ENCODE peak calls at places on chromosomes 6 and 20, in ten cellular contexts. H is SK-N-SH, T is upper lobe of right lung, L is astrocyte of the cerebellum, R is gastrocnemius medialis, O is body of pancreas, K is left ventricle myocardium inferior, S is A549, E is left lung, C is dorsolateral prefrontal cortex. N is an unnamed sample.

GRCh38 chr6:142822882-142823578 is 121.9 kb downstream of the HIVEP2 start:
- DNase-seq in L (no peak), O (no peak), S (peak), E (peak), H (peak), K (no peak), T (no peak), R (no peak), C (no peak), N (no peak)

GRCh38 chr6:3284436-3284876 is 25.7 kb downstream of the PSMG4 start:
- DNase-seq in E (no peak), H (peak), O (no peak), C (peak), T (peak), R (peak), L (no peak), S (no peak), K (no peak), N (no peak)

GRCh38 chr20:43750774-43751166 is 24.0 kb upstream of the GTSF1L start:
- DNase-seq in S (no peak), H (no peak), K (no peak), E (no peak), T (no peak), O (no peak), R (no peak), L (no peak), C (no peak), N (no peak)

GRCh38 chr6:67497749-67498148 is 1137.3 kb upstream of the ADGRB3 start:
- DNase-seq in R (no peak), E (no peak), O (no peak), T (no peak), C (no peak), K (no peak), H (no peak), S (no peak), L (no peak), N (no peak)

GRCh38 chr20:41094656-41095055 is 42.7 kb upstream of the PLCG1 start:
- DNase-seq in L (no peak), H (no peak), C (no peak), O (no peak), S (no peak), E (no peak), K (no peak), T (no peak), R (no peak), N (no peak)

GRCh38 chr20:62805365-62805710 is 703 bp downstream of the OGFR start:
- DNase-seq in L (no peak), R (no peak), T (no peak), E (no peak), O (no peak), C (no peak), S (no peak), H (peak), K (no peak), N (no peak)

GRCh38 chr20:38499366-38499765 is 26.7 kb downstream of the RALGAPB start:
- DNase-seq in L (no peak), O (no peak), C (no peak), T (no peak), H (no peak), K (no peak), S (no peak), E (no peak), R (no peak), N (no peak)

GRCh38 chr6:19737968-19738367 is 99.2 kb upstream of the ID4 start:
- DNase-seq in O (no peak), S (no peak), R (no peak), E (no peak), L (no peak), T (no peak), C (no peak), K (no peak), H (no peak), N (no peak)

GRCh38 chr20:24693466-24694156 is 224.2 kb downstream of the SYNDIG1 start:
- DNase-seq in L (no peak), E (no peak), T (peak), S (no peak), K (no peak), H (peak), O (no peak), C (no peak), R (no peak), N (no peak)

GRCh38 chr20:42401598-42401997 is 783.4 kb upstream of the CHD6 start:
- DNase-seq in T (no peak), H (no peak), E (no peak), S (no peak), O (no peak), K (no peak), C (no peak), L (no peak), R (no peak), N (no peak)

GRCh38 chr6:143405381-143406154 is 44.9 kb downstream of the ADAT2 start:
- DNase-seq in R (no peak), C (no peak), E (no peak), K (no peak), O (no peak), L (peak), S (no peak), T (no peak), H (no peak), N (no peak)

GRCh38 chr6:104019075-104019474 is 840.6 kb downstream of the HACE1 start:
- DNase-seq in O (no peak), S (no peak), T (peak), C (no peak), H (no peak), K (no peak), R (no peak), E (peak), L (no peak), N (no peak)

GRCh38 chr20:19658137-19658536 is 99.9 kb upstream of the RIN2 start:
- DNase-seq in L (no peak), H (no peak), S (no peak), C (no peak), K (no peak), O (no peak), T (peak), R (no peak), E (no peak), N (no peak)

GRCh38 chr20:34426026-34426425 is 63.0 kb downstream of the ITCH start:
- DNase-seq in H (no peak), T (no peak), R (no peak), L (no peak), C (no peak), K (no peak), E (no peak), O (no peak), S (no peak), N (no peak)

GRCh38 chr6:146337376-146337775 is 206.3 kb upstream of the RAB32 start:
- DNase-seq in T (no peak), S (no peak), R (no peak), H (no peak), C (no peak), O (no peak), E (no peak), L (no peak), K (no peak), N (no peak)

GRCh38 chr6:163711615-163712568 is 297.4 kb downstream of the QKI start:
- DNase-seq in K (peak), L (no peak), E (no peak), S (peak), T (peak), R (peak), H (peak), O (peak), C (peak), N (no peak)

GRCh38 chr20:62708591-62709536 is at the start of gene NTSR1:
- DNase-seq in E (peak), H (no peak), R (no peak), S (no peak), T (no peak), K (no peak), C (no peak), L (no peak), O (no peak), N (no peak)

GRCh38 chr6:151317206-151317994 is 74.0 kb downstream of the ZBTB2 start:
- DNase-seq in O (no peak), R (no peak), H (no peak), L (peak), T (no peak), C (no peak), S (peak), K (no peak), E (no peak), N (no peak)

GRCh38 chr6:126632271-126632670 is 292.4 kb downstream of the CENPW start:
- DNase-seq in K (no peak), T (no peak), R (no peak), C (no peak), H (no peak), E (no peak), L (no peak), O (no peak), S (no peak), N (no peak)

GRCh38 chr20:10856237-10856636 is 182.4 kb upstream of the JAG1 start:
- DNase-seq in H (no peak), S (no peak), L (no peak), O (no peak), T (no peak), C (no peak), R (no peak), K (no peak), E (no peak), N (no peak)

GRCh38 chr6:7615611-7616383 is 25.8 kb downstream of the SNRNP48 start:
- DNase-seq in S (peak), R (no peak), T (no peak), E (no peak), H (peak), C (no peak), L (peak), K (no peak), O (peak), N (peak)

GRCh38 chr6:63899550-63899949 is 263.9 kb downstream of the PHF3 start:
- DNase-seq in E (no peak), H (no peak), C (no peak), O (no peak), R (peak), L (no peak), S (no peak), K (no peak), T (no peak), N (no peak)

GRCh38 chr6:156943167-156943566 is 166.0 kb downstream of the ARID1B start:
- DNase-seq in S (no peak), C (no peak), O (no peak), H (no peak), K (no peak), L (peak), T (no peak), E (no peak), R (no peak), N (no peak)
- TF ChIP-seq CTCF in S (no peak), C (no peak), O (no peak), H (peak), K (no peak), L (peak), T (no peak), E (no peak), R (peak), N (no peak)

GRCh38 chr6:148343383-148343782 is 745 bp downstream of the SASH1 start:
- DNase-seq in R (no peak), K (no peak), C (no peak), T (no peak), L (no peak), H (no peak), O (no peak), S (no peak), E (no peak), N (no peak)
- TF ChIP-seq CTCF in R (no peak), K (peak), C (peak), T (peak), L (no peak), H (no peak), O (no peak), S (no peak), E (no peak), N (peak)

GRCh38 chr6:157322792-157323113 is 566 bp downstream of the TMEM242 start:
- DNase-seq in T (no peak), E (no peak), K (no peak), R (no peak), H (no peak), L (no peak), C (no peak), S (no peak), O (no peak), N (no peak)

GRCh38 chr6:157325069-157325805 is 1.9 kb upstream of the TMEM242 start:
- DNase-seq in E (no peak), O (no peak), H (no peak), C (no peak), K (no peak), T (no peak), L (no peak), R (no peak), S (no peak), N (no peak)

GRCh38 chr6:157326979-157327378 is 3.7 kb upstream of the TMEM242 start:
- DNase-seq in E (no peak), H (no peak), O (no peak), T (no peak), K (no peak), C (no peak), L (no peak), S (no peak), R (no peak), N (no peak)

GRCh38 chr6:157323924-157324276 is 581 bp upstream of the TMEM242 start:
- DNase-seq in R (peak), K (peak), E (peak), S (peak), C (peak), L (peak), T (peak), H (peak), O (peak), N (peak)

GRCh38 chr6:157323114-157323923 is at the start of gene TMEM242:
- DNase-seq in L (peak), C (peak), E (peak), R (peak), T (peak), S (peak), O (peak), K (peak), H (peak), N (peak)
- TF ChIP-seq CTCF in L (peak), C (peak), E (no peak), R (peak), T (peak), S (no peak), O (no peak), K (peak), H (no peak), N (peak)

GRCh38 chr20:324177-325042 is 942 bp upstream of the SOX12 start:
- DNase-seq in K (peak), L (no peak), H (peak), S (peak), C (peak), T (peak), E (peak), R (peak), O (peak), N (peak)
- TF ChIP-seq CTCF in K (peak), L (peak), H (peak), S (no peak), C (peak), T (peak), E (peak), R (peak), O (peak), N (peak)

DNA sequence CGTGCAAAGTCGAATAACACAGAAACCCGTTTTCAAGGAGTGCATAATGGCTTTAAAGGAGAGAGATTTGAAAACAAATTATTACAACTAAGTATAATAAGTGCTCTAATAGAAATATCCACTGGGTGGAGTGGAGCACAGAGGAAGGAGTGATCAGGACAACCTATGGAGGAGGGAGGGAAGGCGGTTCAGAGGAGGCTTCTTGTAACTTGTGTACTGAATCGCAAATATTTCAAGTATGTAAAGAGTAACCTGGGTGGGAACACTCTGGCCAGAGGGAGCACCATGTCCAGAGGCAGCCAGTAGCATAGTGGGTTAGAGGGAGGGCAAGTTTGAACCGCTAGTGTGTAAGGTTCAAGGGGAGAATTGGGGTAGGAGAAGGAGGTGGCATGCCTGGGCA is 21.6 kb upstream of the TNFAIP3 start:
- DNase-seq in R (no peak), K (no peak), C (no peak), E (no peak), S (no peak), T (no peak), O (no peak), H (no peak), L (no peak), N (no peak)
- TF ChIP-seq CTCF in R (no peak), K (no peak), C (no peak), E (no peak), S (no peak), T (peak), O (no peak), H (peak), L (peak), N (no peak)

GRCh38 chr20:36975085-36975829 is 23.7 kb upstream of the SAMHD1 start:
- DNase-seq in S (no peak), E (no peak), K (no peak), H (no peak), R (no peak), O (no peak), T (no peak), C (no peak), L (no peak), N (no peak)
- TF ChIP-seq CTCF in S (no peak), E (no peak), K (no peak), H (no peak), R (no peak), O (no peak), T (no peak), C (no peak), L (no peak), N (no peak)